ENCODE peak calls at places on chromosomes 4 and X, in ten cellular contexts. I is heart right ventricle, E is bronchial epithelial cell, Z is GM20000, F is fibroblast of lung, L is left ventricle myocardium inferior, J is HCT116, P is BJ, N is cardiac muscle cell, X is Peyer's patch. Q is an unnamed sample.

GRCh38 chrX:119736206-119736764 is 22.1 kb upstream of the SOWAHD start:
- DNase-seq in I (no peak), E (peak; percentile 27), Z (no peak), F (no peak), L (no peak), J (no peak), P (no peak), N (no peak), X (no peak), Q (no peak)

GRCh38 chr4:149108626-149109025 is 666.4 kb upstream of the NR3C2 start:
- DNase-seq in I (no peak), E (no peak), Z (no peak), F (no peak), L (no peak), J (no peak), P (peak; percentile 19), N (no peak), X (no peak), Q (no peak)

GRCh38 chrX:148905376-148905775 is 405.0 kb downstream of the AFF2 start:
- DNase-seq in I (no peak), E (no peak), Z (no peak), F (no peak), L (no peak), J (no peak), P (no peak), N (no peak), X (no peak), Q (no peak)

GRCh38 chr4:84530871-84531270 is 31.8 kb upstream of the NKX6-1 start:
- DNase-seq in I (no peak), E (peak; percentile 49), Z (no peak), F (peak; percentile 10), L (no peak), J (no peak), P (no peak), N (no peak), X (no peak), Q (no peak)

GRCh38 chr4:127622923-127623754 is 9.6 kb upstream of the INTU start:
- DNase-seq in I (peak; percentile 34), E (peak; percentile 7), Z (peak; percentile 23), F (peak; percentile 40), L (peak; percentile 25), J (no peak), P (no peak), N (peak; percentile 54), X (no peak), Q (no peak)

GRCh38 chr4:182600093-182600492 is 317.1 kb downstream of the DCTD start:
- DNase-seq in I (no peak), E (no peak), Z (no peak), F (no peak), L (no peak), J (no peak), P (peak; percentile 13), N (no peak), X (no peak), Q (no peak)

GRCh38 chr4:169400832-169401231 is 130.1 kb upstream of the SH3RF1 start:
- DNase-seq in I (no peak), E (no peak), Z (no peak), F (no peak), L (no peak), J (no peak), P (no peak), N (no peak), X (no peak), Q (no peak)

GRCh38 chr4:25563071-25563564 is 92.5 kb upstream of the SLC34A2 start:
- DNase-seq in I (no peak), E (peak; percentile 65), Z (no peak), F (no peak), L (no peak), J (no peak), P (no peak), N (no peak), X (no peak), Q (no peak)

GRCh38 chr4:43886196-43886595 is 562.4 kb downstream of the KCTD8 start:
- DNase-seq in I (no peak), E (peak; percentile 41), Z (no peak), F (no peak), L (no peak), J (no peak), P (no peak), N (no peak), X (no peak), Q (no peak)

DNA sequence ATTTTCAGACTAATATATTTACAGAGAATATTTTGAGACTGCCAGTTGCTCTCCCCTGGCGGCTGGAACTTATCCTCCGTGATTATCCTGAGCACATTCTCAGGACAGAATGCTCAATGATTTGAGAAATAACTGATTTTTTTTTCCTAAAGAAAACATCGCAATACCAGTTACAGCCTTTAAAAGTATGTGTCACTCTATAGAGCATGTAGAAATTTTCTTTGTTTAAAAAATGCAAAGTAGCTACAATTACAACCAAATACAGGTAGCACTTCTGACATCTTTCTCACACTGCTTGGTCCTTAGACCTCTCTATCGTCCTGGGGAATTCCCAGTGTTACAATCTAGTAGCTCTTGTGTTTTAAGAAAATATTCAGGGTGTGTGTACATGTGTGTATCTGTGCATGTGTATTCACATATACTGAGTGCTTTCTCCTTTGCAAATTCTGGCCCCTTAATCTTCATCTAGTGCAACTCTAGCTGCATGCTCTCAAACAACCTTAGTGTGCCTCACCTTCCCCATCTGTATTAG is 13.8 kb downstream of the APBB2 start:
- DNase-seq in I (no peak), E (no peak), Z (no peak), F (no peak), L (no peak), J (no peak), P (no peak), N (no peak), X (no peak), Q (no peak)
- TF ChIP-seq CTCF in I (no peak), E (no peak), Z (no peak), F (no peak), L (no peak), J (no peak), P (no peak), N (no peak), X (no peak), Q (no peak)

GRCh38 chr4:32460972-32461371 is 1740.8 kb downstream of the PCDH7 start:
- DNase-seq in I (no peak), E (no peak), Z (no peak), F (no peak), L (no peak), J (no peak), P (no peak), N (no peak), X (no peak), Q (no peak)

DNA sequence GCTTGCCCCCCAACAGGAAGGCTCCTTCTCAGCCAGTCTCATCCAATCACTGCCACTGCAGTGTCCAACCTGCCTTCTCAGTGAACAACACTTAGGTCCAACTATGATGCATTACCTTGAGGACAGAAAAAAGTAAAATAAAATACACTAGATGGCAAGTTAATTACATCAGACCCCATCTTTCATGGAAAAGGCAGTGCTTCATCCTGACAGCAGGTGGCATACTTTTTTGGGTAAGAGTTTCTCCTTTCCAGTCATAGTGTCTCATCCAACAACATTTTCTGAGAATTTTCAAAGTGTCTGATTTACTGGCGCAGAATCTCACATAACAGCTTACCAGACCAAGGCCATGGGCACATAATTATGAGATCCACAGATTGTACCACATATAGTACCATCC is 1742.8 kb downstream of the PCDH7 start:
- DNase-seq in I (no peak), E (peak; percentile 38), Z (no peak), F (peak; percentile 45), L (no peak), J (peak; percentile 27), P (no peak), N (no peak), X (no peak), Q (no peak)
- TF ChIP-seq CTCF in I (no peak), E (peak; percentile 64), Z (no peak), F (no peak), L (peak; percentile 25), J (peak; percentile 56), P (peak; percentile 25), N (peak; percentile 60), X (no peak), Q (no peak)

GRCh38 chrX:39973810-39974209 is 123.9 kb downstream of the BCOR start:
- DNase-seq in I (no peak), E (no peak), Z (no peak), F (no peak), L (no peak), J (no peak), P (no peak), N (no peak), X (no peak), Q (no peak)

GRCh38 chrX:39971760-39972159 is 126.0 kb downstream of the BCOR start:
- DNase-seq in I (no peak), E (no peak), Z (no peak), F (no peak), L (no peak), J (no peak), P (no peak), N (no peak), X (no peak), Q (no peak)

GRCh38 chrX:39974228-39974627 is 123.5 kb downstream of the BCOR start:
- DNase-seq in I (no peak), E (no peak), Z (no peak), F (no peak), L (no peak), J (no peak), P (no peak), N (no peak), X (no peak), Q (no peak)

GRCh38 chrX:39972340-39972739 is 125.4 kb downstream of the BCOR start:
- DNase-seq in I (no peak), E (no peak), Z (no peak), F (peak; percentile 18), L (no peak), J (no peak), P (no peak), N (no peak), X (no peak), Q (no peak)

DNA sequence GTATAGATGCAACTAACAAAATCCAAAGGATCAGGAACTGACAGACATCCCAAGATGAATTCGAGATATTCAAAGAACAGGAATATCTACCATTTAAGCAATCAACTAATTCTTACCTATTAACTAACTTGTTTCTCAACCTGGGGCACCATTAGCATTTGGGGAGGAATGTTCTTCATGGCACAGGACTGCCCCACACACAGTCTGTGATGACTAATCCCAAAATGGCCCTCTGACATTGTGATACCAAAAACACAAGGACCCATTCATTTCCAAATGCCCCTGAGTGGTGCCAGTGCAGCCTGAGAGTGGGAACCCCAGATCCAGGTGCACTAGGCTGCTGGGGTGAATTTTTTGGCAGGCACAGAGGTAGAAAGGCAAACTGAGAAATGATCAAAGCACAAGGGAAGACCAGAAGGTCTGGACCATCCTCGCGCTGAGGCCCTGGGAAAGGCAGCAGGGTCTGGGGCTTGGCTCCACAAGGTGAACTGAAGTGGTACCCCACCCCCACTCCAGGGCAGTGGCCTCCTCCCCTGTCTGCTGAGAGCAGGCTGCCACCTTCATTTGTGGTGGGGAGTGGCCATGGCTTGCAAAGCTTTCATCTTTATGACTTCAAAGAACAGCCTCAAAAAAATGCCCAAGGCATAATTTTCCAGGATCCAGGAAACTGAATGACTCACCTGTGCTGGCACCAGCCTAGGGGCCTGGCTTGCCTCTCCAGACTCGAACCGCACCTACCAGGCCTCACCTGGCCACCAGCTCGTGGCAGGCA is 122.5 kb downstream of the BCOR start:
- DNase-seq in I (no peak), E (peak; percentile 77), Z (no peak), F (no peak), L (no peak), J (peak; percentile 85), P (no peak), N (no peak), X (peak; percentile 60), Q (no peak)
- TF ChIP-seq CTCF in I (no peak), E (no peak), Z (no peak), F (no peak), L (no peak), J (no peak), P (no peak), N (no peak), X (no peak), Q (no peak)

GRCh38 chr4:134695433-134695832 is 493.8 kb upstream of the PABPC4L start:
- DNase-seq in I (no peak), E (no peak), Z (no peak), F (no peak), L (no peak), J (no peak), P (no peak), N (no peak), X (no peak), Q (no peak)
- TF ChIP-seq CTCF in I (no peak), E (no peak), Z (no peak), F (no peak), L (no peak), J (peak; percentile 42), P (no peak), N (no peak), X (no peak), Q (no peak)

Q was measured in activated B cell treated with CpG ODN at 0.5 μM for 24 hours.